ENCODE peak calls at places on chromosomes 4 and X, in ten cellular contexts. L is central memory CD4-positive, alpha-beta T cell; E is mammary epithelial cell; F is nephron progenitor cell; V is T-helper 1 cell; N is NCI-H1092; U is stimulated activated CD4-positive, alpha-beta T cell treated with anti-CD3 and anti-CD28 coated beads, Interleukin-12 subunit alpha, Interleukin-12 subunit beta, amount 100 ng/mL, for 48 hours; R is stimulated activated CD8-positive, alpha-beta memory T cell treated with anti-CD3 and anti-CD28 coated beads, Interleukin-15, amount 100 ng/mL, for 24 hours; X is naive thymus-derived CD8-positive, alpha-beta T cell; A is HuH-7. Q is an unnamed sample.

GRCh38 chr4:59339631-59340030 is 1860.5 kb upstream of the ADGRL3 start:
- DNase-seq in L (no peak), E (no peak), F (no peak), V (no peak), N (no peak), U (no peak), R (no peak), X (no peak), A (no peak), Q (no peak)

GRCh38 chrX:69107747-69108410 is 57.4 kb downstream of the PJA1 start:
- DNase-seq in L (no peak), E (no peak), F (no peak), V (no peak), N (no peak), U (no peak), R (no peak), X (no peak), A (no peak), Q (no peak)

GRCh38 chr4:2750719-2751605 is 5.2 kb downstream of the TNIP2 start:
- DNase-seq in L (no peak), E (no peak), F (no peak), V (no peak), N (no peak), U (no peak), R (no peak), X (no peak), A (no peak), Q (no peak)

GRCh38 chr4:168648929-168649328 is 152.1 kb downstream of the PALLD start:
- DNase-seq in L (no peak), E (peak), F (no peak), V (no peak), N (no peak), U (no peak), R (no peak), X (no peak), A (no peak), Q (no peak)

GRCh38 chrX:42772874-42773273 is 5.1 kb downstream of the PPP1R2C start:
- DNase-seq in L (no peak), E (no peak), F (no peak), V (no peak), N (no peak), U (no peak), R (no peak), X (no peak), A (no peak), Q (no peak)

GRCh38 chrX:46758956-46759644 is at the start of gene SLC9A7:
- DNase-seq in L (peak), E (peak), F (peak), V (peak), N (peak), U (peak), R (peak), X (peak), A (peak), Q (no peak)

GRCh38 chr4:152605641-152606304 is 69.9 kb upstream of the FBXW7 start:
- DNase-seq in L (no peak), E (no peak), F (no peak), V (no peak), N (no peak), U (no peak), R (no peak), X (no peak), A (no peak), Q (peak)

GRCh38 chr4:150283689-150284088 is 205.4 kb downstream of the DCLK2 start:
- DNase-seq in L (no peak), E (peak), F (no peak), V (no peak), N (no peak), U (no peak), R (no peak), X (no peak), A (no peak), Q (no peak)

GRCh38 chr4:119750048-119750447 is 121.4 kb upstream of the PDE5A start:
- DNase-seq in L (no peak), E (no peak), F (no peak), V (no peak), N (no peak), U (no peak), R (no peak), X (no peak), A (no peak), Q (no peak)

GRCh38 chr4:155629183-155629825 is 37.3 kb upstream of the GUCY1A1 start:
- DNase-seq in L (no peak), E (peak), F (no peak), V (no peak), N (no peak), U (no peak), R (no peak), X (no peak), A (no peak), Q (no peak)

GRCh38 chr4:54230479-54231418 is 1.7 kb downstream of the PDGFRA start:
- DNase-seq in L (no peak), E (no peak), F (peak), V (no peak), N (no peak), U (no peak), R (no peak), X (no peak), A (no peak), Q (no peak)

GRCh38 chr4:1201851-1202525 is 29.6 kb upstream of the SPON2 start:
- DNase-seq in L (peak), E (no peak), F (no peak), V (peak), N (no peak), U (peak), R (peak), X (peak), A (no peak), Q (no peak)

GRCh38 chr4:159191989-159192388 is 89.1 kb downstream of the RAPGEF2 start:
- DNase-seq in L (no peak), E (peak), F (no peak), V (no peak), N (no peak), U (no peak), R (no peak), X (no peak), A (peak), Q (no peak)

GRCh38 chr4:72326692-72327632 is 242.1 kb downstream of the ADAMTS3 start:
- DNase-seq in L (no peak), E (no peak), F (no peak), V (no peak), N (peak), U (no peak), R (no peak), X (no peak), A (no peak), Q (no peak)

GRCh38 chrX:21655901-21656586 is 2.1 kb downstream of the KLHL34 start:
- DNase-seq in L (no peak), E (no peak), F (no peak), V (no peak), N (no peak), U (no peak), R (no peak), X (no peak), A (no peak), Q (no peak)

GRCh38 chr4:5700459-5700858 is 7.9 kb downstream of the EVC2 start:
- DNase-seq in L (no peak), E (no peak), F (no peak), V (no peak), N (no peak), U (no peak), R (no peak), X (no peak), A (no peak), Q (no peak)

GRCh38 chr4:138310498-138310897 is 68.3 kb upstream of the SLC7A11 start:
- DNase-seq in L (no peak), E (peak), F (no peak), V (no peak), N (no peak), U (no peak), R (no peak), X (no peak), A (no peak), Q (no peak)

GRCh38 chrX:101906136-101906796 is 25.6 kb downstream of the ZMAT1 start:
- DNase-seq in L (no peak), E (no peak), F (no peak), V (no peak), N (no peak), U (no peak), R (no peak), X (no peak), A (no peak), Q (no peak)

GRCh38 chrX:274904-275475 is 6.2 kb upstream of the PLCXD1 start:
- DNase-seq in L (no peak), E (no peak), F (peak), V (no peak), N (no peak), U (no peak), R (no peak), X (no peak), A (no peak), Q (peak)

Q was measured in D721Med.